ENCODE peak calls at places on chromosomes 11 and 22, in seven cellular contexts. P is small intestine; O is PC-3; C is HCT116; B is CD8-positive, alpha-beta memory T cell; H is tibial nerve; D is astrocyte. W is an unnamed sample.
A peak's percentile ranks its signal among the peaks of the same experiment; 100 is the strongest.

GRCh38 chr11:1826552-1827094 is 8.2 kb upstream of the SYT8 start:
- DNase-seq in P (peak; percentile 67), O (peak; percentile 43), C (no peak), B (no peak), H (no peak), D (peak; percentile 84), W (peak; percentile 75)

GRCh38 chr11:46808804-46809431 is 37.2 kb downstream of the CKAP5 start:
- DNase-seq in P (peak; percentile 18), O (peak; percentile 53), C (peak; percentile 13), B (no peak), H (no peak), D (no peak), W (peak; percentile 8)

GRCh38 chr11:32830413-32830738 is 649 bp downstream of the PRRG4 start:
- DNase-seq in P (peak; percentile 88), O (peak; percentile 69), C (no peak), B (no peak), H (no peak), D (no peak), W (no peak)

GRCh38 chr11:76800466-76801200 is 17.5 kb downstream of the TSKU start:
- DNase-seq in P (peak; percentile 43), O (no peak), C (no peak), B (no peak), H (peak; percentile 14), D (no peak), W (no peak)

GRCh38 chr11:113504586-113504985 is 29.4 kb upstream of the DRD2 start:
- DNase-seq in P (peak; percentile 14), O (no peak), C (no peak), B (no peak), H (no peak), D (no peak), W (no peak)

GRCh38 chr11:32809313-32809712 is 14.9 kb upstream of the CCDC73 start:
- DNase-seq in P (peak; percentile 76), O (peak; percentile 84), C (peak; percentile 60), B (no peak), H (peak; percentile 84), D (peak; percentile 49), W (peak; percentile 66)

GRCh38 chr11:95977534-95978174 is 53.7 kb upstream of the MTMR2 start:
- DNase-seq in P (no peak), O (peak; percentile 98), C (no peak), B (no peak), H (no peak), D (peak; percentile 78), W (peak; percentile 35)

GRCh38 chr11:61777234-61778090 is 14.9 kb downstream of the TMEM258 start:
- DNase-seq in P (no peak), O (no peak), C (no peak), B (peak; percentile 43), H (peak; percentile 21), D (no peak), W (no peak)

GRCh38 chr11:66976925-66977324 is 1.8 kb downstream of the C11orf86 start:
- DNase-seq in P (no peak), O (no peak), C (no peak), B (no peak), H (no peak), D (no peak), W (no peak)

GRCh38 chr11:111531687-111532364 is 8.7 kb upstream of the LAYN start:
- DNase-seq in P (no peak), O (peak; percentile 95), C (peak; percentile 3), B (no peak), H (no peak), D (peak; percentile 92), W (peak; percentile 83)

GRCh38 chr11:100709233-100709999 is 22.3 kb downstream of the ARHGAP42 start:
- DNase-seq in P (no peak), O (peak; percentile 65), C (peak; percentile 26), B (no peak), H (no peak), D (peak; percentile 49), W (peak; percentile 24)

GRCh38 chr22:35944458-35944857 is 84.2 kb downstream of the RBFOX2 start:
- DNase-seq in P (no peak), O (no peak), C (no peak), B (no peak), H (no peak), D (no peak), W (no peak)

GRCh38 chr11:69948256-69949141 is 129.3 kb upstream of the FGF3 start:
- DNase-seq in P (peak; percentile 97), O (peak; percentile 98), C (peak; percentile 96), B (no peak), H (no peak), D (peak; percentile 53), W (peak; percentile 69)

GRCh38 chr22:16866167-16866566 is 41.0 kb upstream of the XKR3 start:
- DNase-seq in P (no peak), O (no peak), C (no peak), B (no peak), H (no peak), D (no peak), W (no peak)

GRCh38 chr11:14775897-14776296 is 116.1 kb downstream of the CYP2R1 start:
- DNase-seq in P (no peak), O (no peak), C (no peak), B (no peak), H (no peak), D (no peak), W (no peak)

GRCh38 chr11:59756496-59756840 is 1.3 kb downstream of the STX3 start:
- DNase-seq in P (no peak), O (no peak), C (no peak), B (no peak), H (no peak), D (peak; percentile 29), W (peak; percentile 45)

GRCh38 chr22:40300884-40301672 is 45.2 kb upstream of the ADSL start:
- DNase-seq in P (no peak), O (no peak), C (no peak), B (no peak), H (no peak), D (no peak), W (no peak)

GRCh38 chr11:99098751-99099150 is 78.0 kb downstream of the CNTN5 start:
- DNase-seq in P (no peak), O (no peak), C (no peak), B (no peak), H (no peak), D (no peak), W (no peak)

GRCh38 chr11:15223318-15223717 is 108.6 kb downstream of the INSC start:
- DNase-seq in P (no peak), O (no peak), C (no peak), B (no peak), H (no peak), D (peak; percentile 54), W (peak; percentile 62)

GRCh38 chr22:50348058-50348457 is 4.9 kb downstream of the PPP6R2 start:
- DNase-seq in P (no peak), O (no peak), C (no peak), B (no peak), H (no peak), D (no peak), W (no peak)

GRCh38 chr11:96326954-96327353 is 16.0 kb downstream of the MAML2 start:
- DNase-seq in P (no peak), O (no peak), C (no peak), B (no peak), H (no peak), D (no peak), W (no peak)

DNA sequence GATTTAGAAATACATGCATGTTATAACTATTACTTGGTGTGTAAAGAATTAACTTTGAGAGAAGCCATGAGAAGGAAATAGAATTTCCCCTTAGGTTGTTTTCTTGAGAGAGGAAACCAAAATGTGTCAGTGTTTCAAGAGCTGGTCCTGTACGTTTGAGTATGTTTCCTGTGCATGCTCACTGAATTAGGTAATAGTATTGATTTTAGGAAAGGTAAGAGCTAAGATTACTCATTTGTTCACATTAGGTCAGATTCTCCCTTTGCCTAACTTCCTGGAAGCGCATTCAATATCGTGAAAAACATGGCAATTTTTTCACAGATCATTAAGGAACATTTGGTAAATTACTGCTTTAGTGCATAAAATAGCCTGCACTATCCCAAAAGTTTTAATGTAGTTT is 49.3 kb upstream of the RDX start:
- DNase-seq in P (no peak), O (peak; percentile 48), C (no peak), B (no peak), H (no peak), D (no peak), W (no peak)
- H3K27ac ChIP-seq in P (no peak overlapping the region), O (peak overlapping the region; percentile 2), C (no peak overlapping the region), B (no peak overlapping the region), H (no peak overlapping the region), D (no peak overlapping the region), W (no peak overlapping the region)

GRCh38 chr22:20885557-20886323 is 26.9 kb downstream of the SNAP29 start:
- DNase-seq in P (peak; percentile 88), O (peak; percentile 78), C (peak; percentile 58), B (peak; percentile 14), H (peak; percentile 67), D (peak; percentile 62), W (peak; percentile 73)
- H3K4me3 ChIP-seq in P (no peak overlapping the region), O (no peak overlapping the region), C (no peak overlapping the region), B (no peak overlapping the region), H (no peak overlapping the region), D (no peak overlapping the region), W (no peak overlapping the region)

GRCh38 chr22:49340406-49340805 is 487.3 kb downstream of the BRD1 start:
- DNase-seq in P (no peak), O (no peak), C (no peak), B (no peak), H (no peak), D (no peak), W (no peak)

GRCh38 chr22:49345896-49346295 is 481.8 kb downstream of the BRD1 start:
- DNase-seq in P (no peak), O (no peak), C (no peak), B (no peak), H (no peak), D (no peak), W (no peak)

GRCh38 chr22:49347376-49347775 is 480.3 kb downstream of the BRD1 start:
- DNase-seq in P (no peak), O (no peak), C (no peak), B (no peak), H (no peak), D (no peak), W (no peak)

GRCh38 chr22:49348631-49349030 is 479.0 kb downstream of the BRD1 start:
- DNase-seq in P (no peak), O (no peak), C (no peak), B (no peak), H (no peak), D (no peak), W (no peak)

DNA sequence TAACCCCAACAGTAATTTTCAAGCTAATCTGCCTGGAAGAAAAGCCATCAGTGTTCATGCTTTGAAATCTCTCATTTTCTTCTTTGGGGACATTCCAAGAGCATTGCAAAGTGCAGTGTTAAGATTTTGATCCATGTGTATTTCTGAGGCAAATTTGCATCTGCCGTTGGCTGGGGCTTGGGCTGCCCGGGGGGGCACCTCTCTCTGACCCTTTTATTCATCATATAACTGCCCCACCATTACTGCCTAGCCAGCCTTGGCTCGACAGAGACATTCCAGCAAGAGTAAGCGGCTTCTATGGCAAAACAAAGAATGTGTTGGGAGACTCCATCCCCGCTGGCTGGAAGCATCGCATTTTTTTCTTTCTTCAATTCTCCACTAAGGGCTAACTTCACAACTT is 483.5 kb downstream of the BRD1 start:
- DNase-seq in P (no peak), O (no peak), C (no peak), B (no peak), H (no peak), D (no peak), W (no peak)
- H3K27ac ChIP-seq in P (no peak overlapping the region), O (no peak overlapping the region), C (no peak overlapping the region), B (no peak overlapping the region), H (no peak overlapping the region), D (no peak overlapping the region), W (no peak overlapping the region)

DNA sequence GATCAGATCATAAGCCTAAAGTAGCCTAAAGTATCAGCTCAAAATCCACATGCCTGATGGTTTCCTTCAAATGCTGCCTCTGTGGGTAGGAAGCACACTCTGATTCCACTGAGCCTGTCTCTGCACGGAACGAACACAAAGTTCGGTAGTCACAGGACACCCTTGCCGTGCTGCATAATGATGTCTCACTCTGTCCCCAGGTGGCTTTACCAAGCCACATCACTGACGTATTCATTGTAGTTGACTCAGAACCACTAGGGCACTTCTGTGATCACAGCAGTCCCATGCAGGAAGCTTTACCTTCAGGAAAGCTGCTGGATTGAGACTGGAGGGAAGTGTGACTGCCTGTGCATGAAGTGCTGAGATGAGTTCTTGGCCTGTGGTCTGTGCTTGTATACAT is 147.7 kb downstream of the ATXN10 start:
- DNase-seq in P (no peak), O (no peak), C (no peak), B (no peak), H (no peak), D (no peak), W (no peak)
- H3K4me3 ChIP-seq in P (no peak overlapping the region), O (no peak overlapping the region), C (no peak overlapping the region), B (no peak overlapping the region), H (no peak overlapping the region), D (no peak overlapping the region), W (no peak overlapping the region)

W was measured in fibroblast of lung.